ENCODE peak calls at places on chromosomes 13 and 19, in four cellular contexts. C is H1, E is K562, O is GM12878. Q is an unnamed sample.

GRCh38 chr19:55069137-55069858 is 6.3 kb upstream of the RDH13 start:
- DNase-seq in C (no peak), E (peak), O (no peak), Q (no peak)

GRCh38 chr19:23758187-23759074 is at the start of gene ZNF681:
- DNase-seq in C (peak), E (peak), O (peak), Q (no peak)

GRCh38 chr19:3054265-3054971 is 7.9 kb downstream of the TLE5 start:
- DNase-seq in C (no peak), E (no peak), O (no peak), Q (no peak)

GRCh38 chr13:109628251-109628699 is 158.1 kb downstream of the IRS2 start:
- DNase-seq in C (no peak), E (no peak), O (no peak), Q (no peak)

GRCh38 chr13:46077260-46077659 is 24.7 kb upstream of the ZC3H13 start:
- DNase-seq in C (no peak), E (no peak), O (no peak), Q (no peak)

GRCh38 chr19:30226464-30227070 is 145.6 kb upstream of the ZNF536 start:
- DNase-seq in C (no peak), E (no peak), O (no peak), Q (no peak)

GRCh38 chr19:6402834-6403608 is 10.1 kb upstream of the GTF2F1 start:
- DNase-seq in C (no peak), E (no peak), O (no peak), Q (peak)

GRCh38 chr13:36163809-36164308 is 32.7 kb upstream of the DCLK1 start:
- DNase-seq in C (no peak), E (peak), O (no peak), Q (no peak)

GRCh38 chr13:60990032-60990733 is 425.5 kb downstream of the PCDH20 start:
- DNase-seq in C (peak), E (no peak), O (no peak), Q (peak)

GRCh38 chr19:40601061-40601973 is at the start of gene LTBP4:
- DNase-seq in C (no peak), E (peak), O (no peak), Q (no peak)

GRCh38 chr19:38294090-38294489 is 10.0 kb upstream of the C19orf33 start:
- DNase-seq in C (no peak), E (no peak), O (no peak), Q (no peak)

GRCh38 chr19:35013047-35013819 is 13.1 kb downstream of the GRAMD1A start:
- DNase-seq in C (no peak), E (peak), O (no peak), Q (peak)

GRCh38 chr13:98681017-98681416 is 71.5 kb downstream of the SLC15A1 start:
- DNase-seq in C (no peak), E (no peak), O (no peak), Q (no peak)

DNA sequence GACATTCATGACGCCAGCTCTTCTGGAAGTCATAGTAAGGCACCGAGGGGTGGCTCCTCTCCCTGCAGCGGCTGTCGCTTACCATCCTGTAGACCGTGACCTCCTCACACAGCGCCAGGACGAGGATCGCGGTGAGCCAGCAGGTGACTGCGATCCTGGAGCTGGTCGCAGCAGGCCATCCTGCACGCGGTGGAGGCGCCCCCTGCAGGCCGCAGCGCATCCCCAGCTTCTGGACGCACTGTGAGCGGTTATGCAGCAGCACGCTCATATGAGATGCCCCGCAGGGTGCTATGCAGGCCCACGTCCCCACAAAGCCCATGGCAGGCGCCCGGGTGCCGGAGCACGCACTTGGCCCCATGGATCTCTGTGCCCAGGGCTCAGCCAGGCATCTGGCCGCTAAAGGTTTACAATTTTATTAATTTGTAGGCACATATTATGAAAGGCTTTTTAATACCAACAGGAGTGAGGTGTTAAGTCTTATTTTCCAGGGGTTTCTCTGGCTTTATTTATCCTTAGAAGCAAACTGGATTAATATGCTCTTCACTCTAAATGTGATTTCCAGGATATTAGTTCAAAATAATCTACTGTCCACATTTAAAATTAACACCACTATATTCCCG is 35.6 kb upstream of the PSPC1 start:
- DNase-seq in C (peak), E (peak), O (no peak), Q (peak)
- TF ChIP-seq CBX5 in C (no peak), E (no peak), O (no peak), Q (no peak)

GRCh38 chr19:32367063-32367462 is 21.7 kb downstream of the ZNF507 start:
- DNase-seq in C (no peak), E (no peak), O (no peak), Q (no peak)
- TF ChIP-seq CBX5 in C (no peak), E (no peak), O (no peak), Q (no peak)

DNA sequence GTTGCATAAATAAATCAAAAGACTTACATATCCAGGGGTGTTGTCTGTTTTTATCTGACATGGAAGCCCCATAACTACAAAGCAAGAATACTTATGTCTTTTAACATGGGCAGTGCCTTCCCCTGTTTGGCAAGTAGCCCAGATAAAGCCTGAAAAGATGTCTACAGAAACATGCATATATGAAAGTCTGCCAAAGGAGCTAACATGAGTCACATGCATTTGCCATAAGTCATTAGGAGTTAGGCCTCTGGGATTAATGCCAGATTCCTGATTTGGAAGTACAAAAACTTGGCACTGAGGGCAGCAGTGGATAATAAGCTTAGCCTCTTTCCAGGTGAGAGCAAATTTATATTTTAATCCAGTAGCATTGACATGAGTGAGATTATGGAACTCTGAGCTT is 62.0 kb downstream of the ZNF737 start:
- DNase-seq in C (no peak), E (no peak), O (no peak), Q (no peak)
- TF ChIP-seq CBX5 in C (no peak), E (no peak), O (no peak), Q (no peak)

DNA sequence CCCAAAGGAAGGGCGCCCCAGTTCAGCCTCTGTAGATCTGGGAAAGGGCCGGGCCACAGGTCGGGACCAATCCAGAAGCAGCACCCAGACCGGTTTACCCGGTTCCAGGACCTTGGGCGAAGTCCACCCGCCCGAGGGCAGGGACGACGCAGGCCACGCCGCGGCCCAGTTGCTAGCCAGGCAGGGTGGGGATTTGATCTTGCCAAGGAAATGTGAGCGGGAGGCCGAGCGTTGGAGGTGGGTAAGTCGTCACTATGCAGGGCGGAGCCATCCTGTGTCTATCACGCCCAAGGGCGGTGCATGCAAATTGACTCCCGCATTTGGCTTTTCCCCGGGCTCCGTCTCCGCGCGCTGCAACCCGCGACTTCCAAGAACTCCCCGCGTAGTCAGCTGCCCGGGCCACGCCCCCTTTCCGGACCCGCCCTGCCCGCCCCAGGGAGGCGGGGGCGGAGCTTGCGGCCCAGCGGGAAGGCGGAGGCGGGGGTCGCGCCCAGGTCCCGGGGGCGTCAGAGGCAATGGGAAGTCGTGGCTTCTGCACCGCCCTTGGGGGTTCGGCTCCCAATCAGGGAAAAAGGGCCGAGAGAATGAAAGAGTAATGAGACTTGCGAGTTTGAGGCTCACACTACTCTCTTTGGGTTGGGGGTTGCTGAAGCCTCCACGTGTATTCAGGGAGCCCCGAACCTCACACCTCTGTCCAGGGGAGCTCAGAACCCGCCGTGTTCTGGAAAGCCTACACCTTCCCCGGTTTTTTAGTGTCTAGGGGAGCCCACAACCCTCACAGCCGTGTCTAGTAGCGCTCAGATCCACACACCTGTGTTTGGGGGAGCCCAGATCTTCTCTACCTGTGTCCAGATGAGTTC is 12.8 kb downstream of the IER2 start:
- DNase-seq in C (peak), E (peak), O (peak), Q (peak)
- TF ChIP-seq CBX5 in C (no peak), E (no peak), O (no peak), Q (peak)

GRCh38 chr19:9461938-9462337 is 26.6 kb upstream of the ZNF266 start:
- DNase-seq in C (no peak), E (no peak), O (no peak), Q (no peak)

DNA sequence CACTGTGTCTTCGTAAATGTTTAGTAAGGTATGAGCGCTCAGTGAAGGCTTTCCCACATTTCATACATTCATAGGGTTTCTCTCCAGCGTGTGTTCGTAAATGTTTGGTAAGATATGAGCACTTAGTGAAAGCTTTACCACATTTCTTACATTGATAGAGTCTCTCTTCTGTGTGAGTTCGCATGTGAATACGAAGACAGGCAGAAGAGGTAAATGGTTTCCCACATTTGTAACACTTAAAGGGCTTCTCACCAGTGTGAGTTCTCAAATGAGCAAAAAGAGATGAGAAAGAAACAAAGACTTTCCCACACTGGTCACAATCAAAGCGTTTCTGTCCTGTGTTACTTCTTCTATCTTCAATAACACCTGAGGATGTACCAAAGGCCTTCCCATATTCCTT is 31.3 kb downstream of the ZNF560 start:
- DNase-seq in C (no peak), E (no peak), O (no peak), Q (no peak)
- TF ChIP-seq CBX5 in C (no peak), E (no peak), O (no peak), Q (no peak)

GRCh38 chr13:39040206-39040605 is 1.9 kb downstream of the NHLRC3 start:
- DNase-seq in C (no peak), E (no peak), O (no peak), Q (peak)

GRCh38 chr13:39038569-39038898 is 278 bp downstream of the NHLRC3 start:
- DNase-seq in C (no peak), E (peak), O (no peak), Q (peak)

GRCh38 chr13:39037410-39037879 is 444 bp downstream of the PROSER1 start:
- DNase-seq in C (no peak), E (no peak), O (no peak), Q (no peak)

GRCh38 chr13:39037880-39038568 is at the start of the genes NHLRC3 and PROSER1:
- DNase-seq in C (peak), E (peak), O (peak), Q (peak)

GRCh38 chr13:39039033-39039432 is 777 bp downstream of the NHLRC3 start:
- DNase-seq in C (no peak), E (peak), O (no peak), Q (peak)
- TF ChIP-seq CBX5 in C (no peak), E (no peak), O (no peak), Q (no peak)

GRCh38 chr19:7513809-7514642 is 1.9 kb upstream of the ZNF358 start:
- DNase-seq in C (no peak), E (no peak), O (no peak), Q (no peak)

GRCh38 chr19:7516281-7516862 is 469 bp downstream of the ZNF358 start:
- DNase-seq in C (no peak), E (no peak), O (no peak), Q (no peak)

GRCh38 chr19:7515091-7515470 is 822 bp upstream of the ZNF358 start:
- DNase-seq in C (no peak), E (no peak), O (no peak), Q (no peak)

GRCh38 chr19:7516878-7517277 is 975 bp downstream of the ZNF358 start:
- DNase-seq in C (no peak), E (no peak), O (no peak), Q (no peak)

DNA sequence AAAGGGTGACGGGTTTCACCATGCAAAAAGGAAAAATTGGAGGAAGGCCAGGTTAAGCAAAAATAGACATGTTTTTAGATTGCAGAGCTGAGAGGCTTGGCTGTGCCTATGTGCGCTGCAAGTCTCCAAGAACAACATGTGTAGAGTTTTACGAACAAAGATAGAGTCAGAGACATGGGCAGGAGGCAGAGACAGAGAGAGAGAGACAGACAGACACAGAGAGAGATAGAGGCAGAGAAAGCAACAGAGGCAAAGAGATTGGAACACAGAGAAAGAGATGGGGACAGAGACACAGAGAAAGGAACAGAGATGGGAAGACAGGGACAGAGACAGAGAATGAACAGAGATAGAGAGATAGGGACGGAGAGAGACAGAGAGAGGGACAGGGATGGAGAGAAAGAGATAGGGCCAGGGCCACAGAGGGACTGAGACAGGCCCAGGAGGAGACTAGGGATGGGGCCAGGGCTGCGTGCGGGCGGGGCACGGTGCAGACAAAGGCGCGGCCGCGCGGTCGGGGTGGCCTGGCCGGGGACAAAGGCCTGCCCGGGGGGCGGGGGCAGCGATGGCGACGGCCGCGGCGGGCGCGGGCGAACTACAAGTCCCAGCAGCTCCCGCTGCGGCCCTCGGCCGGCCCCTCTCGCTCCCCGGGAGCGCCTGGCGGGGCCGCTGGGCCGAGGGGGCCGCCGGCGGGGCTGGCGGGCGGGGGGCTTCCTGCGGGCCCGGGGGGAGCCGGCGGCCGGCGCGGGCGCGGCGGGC is at the start of gene ZNF358:
- DNase-seq in C (no peak), E (peak), O (no peak), Q (peak)
- TF ChIP-seq CBX5 in C (no peak), E (no peak), O (no peak), Q (no peak)

GRCh38 chr19:44737238-44738160 is 11.0 kb upstream of the BCL3 start:
- DNase-seq in C (no peak), E (peak), O (no peak), Q (peak)
- TF ChIP-seq CBX5 in C (no peak), E (no peak), O (no peak), Q (no peak)

GRCh38 chr19:5001547-5002131 is 32.7 kb downstream of the KDM4B start:
- DNase-seq in C (no peak), E (peak), O (no peak), Q (peak)
- TF ChIP-seq CBX5 in C (no peak), E (no peak), O (no peak), Q (no peak)

DNA sequence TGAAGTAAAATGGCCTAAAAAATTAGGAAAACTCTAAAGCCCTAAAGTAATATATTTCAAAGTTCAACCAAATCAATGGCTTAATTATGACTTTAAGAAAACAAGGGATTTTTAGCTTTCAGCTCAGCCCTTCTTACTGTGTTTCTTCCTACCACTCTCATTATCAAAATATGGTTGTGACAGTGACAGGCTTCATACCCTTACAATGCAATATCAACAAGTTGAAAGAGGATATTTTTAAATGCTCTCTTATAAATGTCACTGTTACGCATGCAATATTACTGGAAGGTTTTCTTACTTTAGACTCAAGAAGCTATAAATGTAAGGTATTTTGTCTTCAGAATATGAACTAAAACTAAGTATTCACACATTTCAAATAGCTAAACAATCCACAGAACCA is 1225.7 kb upstream of the MIR17HG start:
- DNase-seq in C (no peak), E (no peak), O (no peak), Q (no peak)
- TF ChIP-seq CBX5 in C (no peak), E (no peak), O (no peak), Q (no peak)